ENCODE peak calls at places on chromosomes 2 and 18, in six cellular contexts. R, Y, T, Z, M and B are unnamed samples.

GRCh38 chr2:96407919-96408550 is 72.5 kb downstream of the NCAPH start:
- DNase-seq in M (no peak), T (no peak), Z (no peak), Y (no peak), R (no peak), B (no peak)

GRCh38 chr18:23126352-23127056 is 8.8 kb upstream of the CABLES1 start:
- DNase-seq in T (no peak), Y (no peak), R (peak; percentile 69), M (no peak), Z (no peak), B (no peak)

GRCh38 chr2:230408244-230408842 is 7.7 kb upstream of the SP100 start:
- DNase-seq in Z (no peak), Y (no peak), R (peak; percentile 88), M (no peak), T (no peak), B (no peak)

GRCh38 chr18:49949991-49950395 is 136.7 kb upstream of the ACAA2 start:
- DNase-seq in Z (no peak), M (peak; percentile 36), R (no peak), T (no peak), Y (no peak), B (no peak)

GRCh38 chr2:284896-285492 is 2.9 kb downstream of the ALKAL2 start:
- DNase-seq in M (no peak), Z (no peak), Y (no peak), R (no peak), T (no peak), B (no peak)

GRCh38 chr2:64263315-64263714 is 119.1 kb upstream of the PELI1 start:
- DNase-seq in Y (no peak), T (no peak), R (peak; percentile 93), M (no peak), Z (no peak), B (no peak)

GRCh38 chr18:25646971-25647370 is 295.0 kb upstream of the ZNF521 start:
- DNase-seq in R (peak; percentile 92), T (no peak), Z (no peak), M (no peak), Y (no peak), B (no peak)

GRCh38 chr2:28373854-28374253 is 18.8 kb upstream of the FOSL2 start:
- DNase-seq in M (no peak), R (no peak), Z (no peak), Y (no peak), T (no peak), B (no peak)

GRCh38 chr18:54983041-54983686 is 23.9 kb upstream of the CCDC68 start:
- DNase-seq in M (no peak), Y (peak; percentile 2), T (peak; percentile 68), R (peak; percentile 61), Z (no peak), B (no peak)

GRCh38 chr2:200022511-200022910 is 67.1 kb downstream of the MAIP1 start:
- DNase-seq in T (no peak), M (no peak), Y (no peak), R (no peak), Z (no peak), B (no peak)

GRCh38 chr2:237738255-237738654 is 60.3 kb upstream of the RBM44 start:
- DNase-seq in T (no peak), R (no peak), Z (peak; percentile 20), Y (no peak), M (no peak), B (no peak)

GRCh38 chr2:104412384-104412783 is 441.5 kb upstream of the POU3F3 start:
- DNase-seq in T (peak; percentile 61), R (peak; percentile 20), Z (no peak), M (no peak), Y (peak; percentile 33), B (no peak)

GRCh38 chr2:217262916-217263315 is 403.1 kb upstream of the TNP1 start:
- DNase-seq in Y (no peak), R (no peak), Z (no peak), T (no peak), M (no peak), B (no peak)

GRCh38 chr2:15984367-15985255 is 44.3 kb downstream of the MYCN start:
- DNase-seq in Y (peak; percentile 10), T (peak; percentile 88), Z (peak; percentile 77), R (no peak), M (no peak), B (no peak)

GRCh38 chr18:54263904-54264336 is 5.4 kb upstream of the POLI start:
- DNase-seq in R (no peak), M (no peak), Z (no peak), Y (no peak), T (no peak), B (no peak)

GRCh38 chr2:170396799-170397459 is 219.0 kb downstream of the MYO3B start:
- DNase-seq in Z (no peak), T (no peak), Y (peak; percentile 13), M (no peak), R (peak; percentile 12), B (no peak)

GRCh38 chr2:218886461-218886947 is 5.9 kb downstream of the WNT10A start:
- DNase-seq in Z (no peak), Y (no peak), T (peak; percentile 45), R (no peak), M (no peak), B (no peak)

GRCh38 chr2:234620018-234620417 is 123.1 kb upstream of the ARL4C start:
- DNase-seq in M (no peak), Y (no peak), R (no peak), T (no peak), Z (no peak), B (no peak)

GRCh38 chr2:206031950-206032567 is 53.9 kb downstream of the INO80D start:
- DNase-seq in M (no peak), T (no peak), R (no peak), Y (no peak), Z (no peak), B (no peak)

GRCh38 chr2:179562330-179562885 is 297.8 kb upstream of the SESTD1 start:
- DNase-seq in T (peak; percentile 25), Y (peak; percentile 85), R (no peak), Z (no peak), M (no peak), B (no peak)

GRCh38 chr2:36965196-36965595 is 1.1 kb downstream of the STRN start:
- DNase-seq in M (no peak), Y (no peak), Z (no peak), R (no peak), T (no peak), B (no peak)

GRCh38 chr2:25131567-25132295 is 36.6 kb downstream of the POMC start:
- DNase-seq in Z (peak; percentile 64), Y (no peak), R (no peak), T (peak; percentile 50), M (peak; percentile 27), B (no peak)

GRCh38 chr2:121075641-121076500 is 209.1 kb downstream of the TFCP2L1 start:
- DNase-seq in T (peak; percentile 41), M (no peak), Z (peak; percentile 61), R (no peak), Y (no peak), B (no peak)